ENCODE peak calls at places on chromosome 22, in five cellular contexts. R is iris pigment epithelial cell, T is bronchial epithelial cell, F is head of caudate nucleus, I is astrocyte of the spinal cord. K is an unnamed sample.

GRCh38 chr22:43298062-43298801 is 44.9 kb downstream of the SCUBE1 start:
- DNase-seq in I (no peak), T (no peak), F (no peak), R (no peak), K (no peak)

GRCh38 chr22:20436309-20437252 is 1.0 kb downstream of the SCARF2 start:
- DNase-seq in R (peak; percentile 43), F (no peak), T (no peak), I (peak; percentile 50), K (no peak)

GRCh38 chr22:40178417-40179409 is 988 bp downstream of the TNRC6B start:
- DNase-seq in I (peak; percentile 57), R (peak; percentile 55), T (peak; percentile 30), F (peak; percentile 56), K (no peak)

GRCh38 chr22:50171965-50172421 is 1.5 kb downstream of the PANX2 start:
- DNase-seq in F (no peak), R (no peak), I (no peak), T (no peak), K (no peak)

GRCh38 chr22:23237201-23237798 is 57.0 kb downstream of the BCR start:
- DNase-seq in I (peak; percentile 61), R (peak; percentile 36), T (no peak), F (peak; percentile 64), K (peak; percentile 97)

GRCh38 chr22:30267382-30268302 is 991 bp upstream of the OSM start:
- DNase-seq in T (no peak), F (no peak), R (no peak), I (no peak), K (no peak)

GRCh38 chr22:30191049-30191701 is 55.4 kb downstream of the LIF start:
- DNase-seq in R (peak; percentile 51), T (no peak), F (no peak), I (no peak), K (no peak)

GRCh38 chr22:38610234-38610633 is 40.3 kb upstream of the DMC1 start:
- DNase-seq in F (no peak), I (no peak), R (no peak), T (no peak), K (no peak)

GRCh38 chr22:37983860-37984791 is at the start of gene SOX10:
- DNase-seq in I (no peak), T (no peak), F (peak; percentile 88), R (no peak), K (peak; percentile 86)

GRCh38 chr22:41478891-41479521 is 10.1 kb downstream of the ACO2 start:
- DNase-seq in I (peak; percentile 32), F (no peak), R (peak; percentile 71), T (no peak), K (peak; percentile 39)

GRCh38 chr22:19722175-19722914 is 994 bp upstream of the GP1BB start:
- DNase-seq in F (no peak), R (no peak), I (no peak), T (no peak), K (no peak)

GRCh38 chr22:42298746-42299145 is 28.3 kb upstream of the TCF20 start:
- DNase-seq in I (no peak), T (no peak), R (no peak), F (no peak), K (no peak)

GRCh38 chr22:46084943-46085830 is 65.1 kb upstream of the PPARA start:
- DNase-seq in I (peak; percentile 77), T (peak; percentile 52), F (peak; percentile 82), R (no peak), K (peak; percentile 93)

GRCh38 chr22:30040499-30041055 is 39.7 kb upstream of the HORMAD2 start:
- DNase-seq in I (no peak), R (no peak), T (no peak), F (no peak), K (no peak)

GRCh38 chr22:46263208-46263575 is at the start of gene PKDREJ:
- DNase-seq in F (no peak), I (no peak), T (no peak), R (no peak), K (peak; percentile 59)

GRCh38 chr22:42986115-42986514 is 28.8 kb downstream of the PACSIN2 start:
- DNase-seq in R (no peak), F (no peak), T (no peak), I (no peak), K (no peak)

GRCh38 chr22:24155597-24156145 is 25.6 kb upstream of the SUSD2 start:
- DNase-seq in F (peak; percentile 77), T (peak; percentile 15), R (peak; percentile 79), I (peak; percentile 71), K (peak; percentile 90)

GRCh38 chr22:49541451-49542230 is 286.0 kb downstream of the BRD1 start:
- DNase-seq in T (no peak), F (no peak), R (no peak), I (no peak), K (peak; percentile 77)

K was measured in posterior cingulate gyrus.